ENCODE peak calls at places on chromosomes 13 and 19, in eight cellular contexts. I is HFF-Myc; N is CD8-positive, alpha-beta T cell; L is fibroblast of the aortic adventitia; Z is astrocyte; K is lower leg skin; Q is OCI-LY7; W is psoas muscle. U is an unnamed sample.

GRCh38 chr19:15453091-15453498 is 3.3 kb upstream of the WIZ start:
- DNase-seq in Q (no peak), W (no peak), Z (no peak), N (no peak), L (no peak), I (no peak), K (no peak), U (no peak)

GRCh38 chr13:37068962-37069361 is 9.5 kb upstream of the SUPT20H start:
- DNase-seq in Q (peak; percentile 68), I (no peak), K (no peak), W (no peak), N (no peak), Z (no peak), L (peak; percentile 46), U (no peak)

GRCh38 chr19:56839665-56840451 is 668 bp downstream of the PEG3 start:
- DNase-seq in N (no peak), L (no peak), Z (no peak), I (no peak), Q (no peak), K (peak; percentile 89), W (peak; percentile 93), U (peak; percentile 75)

GRCh38 chr13:34416833-34417425 is 525.1 kb upstream of the NBEA start:
- DNase-seq in L (peak; percentile 96), I (peak; percentile 39), W (peak; percentile 68), N (no peak), Q (no peak), K (peak; percentile 43), Z (peak; percentile 83), U (peak; percentile 81)

GRCh38 chr13:97018029-97018819 is 23.9 kb upstream of the OXGR1 start:
- DNase-seq in W (no peak), I (peak; percentile 26), K (no peak), N (no peak), L (peak; percentile 75), Q (peak; percentile 26), Z (peak; percentile 38), U (no peak)

GRCh38 chr13:44160549-44161278 is 212.9 kb upstream of the SERP2 start:
- DNase-seq in I (no peak), Q (no peak), N (no peak), Z (no peak), W (no peak), K (no peak), L (peak; percentile 18), U (peak; percentile 58)

GRCh38 chr13:110436276-110436675 is 125.2 kb downstream of the RAB20 start:
- DNase-seq in W (no peak), L (peak; percentile 25), Z (peak; percentile 66), Q (no peak), N (no peak), K (no peak), I (no peak), U (no peak)

GRCh38 chr19:3397266-3398022 is 31.1 kb downstream of the NFIC start:
- DNase-seq in N (no peak), Z (no peak), K (no peak), I (no peak), W (peak; percentile 76), L (no peak), Q (no peak), U (no peak)

GRCh38 chr13:93227280-93227905 is 786 bp downstream of the GPC6 start:
- DNase-seq in K (no peak), L (peak; percentile 60), W (peak; percentile 50), N (no peak), Q (no peak), I (no peak), Z (peak; percentile 47), U (no peak)

GRCh38 chr13:93226623-93227279 is at the start of gene GPC6:
- DNase-seq in N (no peak), Q (no peak), L (peak; percentile 98), W (no peak), Z (peak; percentile 99), K (no peak), I (peak; percentile 82), U (no peak)

GRCh38 chr13:93225610-93226009 is 997 bp upstream of the GPC6 start:
- DNase-seq in Z (no peak), N (no peak), I (no peak), K (no peak), W (no peak), L (no peak), Q (no peak), U (no peak)

GRCh38 chr13:93224545-93224944 is 2.1 kb upstream of the GPC6 start:
- DNase-seq in I (no peak), N (no peak), K (no peak), W (no peak), Q (no peak), Z (peak; percentile 93), L (peak; percentile 67), U (no peak)

DNA sequence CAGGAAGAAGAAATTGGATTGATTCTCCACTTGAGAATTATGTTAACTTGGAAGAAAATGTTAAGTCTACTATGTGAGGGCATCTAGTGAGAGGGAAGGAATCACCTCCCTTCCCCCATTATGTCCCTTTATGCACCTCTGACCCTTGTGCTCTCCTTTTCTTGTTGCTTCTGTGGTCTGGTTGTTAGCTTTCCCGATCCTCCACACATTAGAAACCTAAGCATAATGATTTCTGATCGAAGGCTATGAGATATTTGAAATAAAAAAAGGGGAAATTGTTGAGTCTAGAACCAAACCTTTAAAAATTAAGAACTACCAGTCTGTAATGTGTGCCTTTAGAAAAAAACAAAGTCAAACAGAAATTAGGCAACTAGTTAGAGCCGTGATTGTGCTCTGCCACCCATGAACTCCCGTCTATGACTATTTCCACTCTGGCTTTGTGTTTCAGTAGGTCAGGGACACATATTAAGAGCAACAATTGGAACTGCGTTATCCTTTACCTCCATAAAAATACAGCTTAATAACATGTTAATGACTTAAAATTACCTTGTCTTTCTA is 463 bp upstream of the GPC6 start:
- DNase-seq in W (no peak), L (no peak), K (no peak), N (no peak), Z (no peak), I (no peak), Q (no peak), U (no peak)
- H3K4me3 ChIP-seq in W (peak overlapping the region; percentile 59), L (peak overlapping the region; percentile 87), K (no peak overlapping the region), N (no peak overlapping the region), Z (peak overlapping the region; percentile 80), I (peak overlapping the region; percentile 76), Q (no peak overlapping the region), U (no peak overlapping the region)

GRCh38 chr19:29665826-29666633 is 769 bp downstream of the PLEKHF1 start:
- DNase-seq in N (peak; percentile 54), I (no peak), K (no peak), L (peak; percentile 87), W (peak; percentile 89), Z (peak; percentile 58), Q (no peak), U (peak; percentile 56)

GRCh38 chr19:29666634-29667389 is 1.6 kb downstream of the PLEKHF1 start:
- DNase-seq in N (peak; percentile 57), K (peak; percentile 68), Q (no peak), L (peak; percentile 83), Z (peak; percentile 59), W (peak; percentile 88), I (no peak), U (no peak)

GRCh38 chr19:29664753-29665214 is 477 bp upstream of the PLEKHF1 start:
- DNase-seq in I (no peak), N (no peak), K (no peak), Z (no peak), L (no peak), W (no peak), Q (no peak), U (no peak)

GRCh38 chr19:29663861-29664752 is 1.2 kb upstream of the PLEKHF1 start:
- DNase-seq in L (no peak), I (no peak), N (no peak), Z (peak; percentile 46), K (no peak), Q (no peak), W (no peak), U (no peak)

DNA sequence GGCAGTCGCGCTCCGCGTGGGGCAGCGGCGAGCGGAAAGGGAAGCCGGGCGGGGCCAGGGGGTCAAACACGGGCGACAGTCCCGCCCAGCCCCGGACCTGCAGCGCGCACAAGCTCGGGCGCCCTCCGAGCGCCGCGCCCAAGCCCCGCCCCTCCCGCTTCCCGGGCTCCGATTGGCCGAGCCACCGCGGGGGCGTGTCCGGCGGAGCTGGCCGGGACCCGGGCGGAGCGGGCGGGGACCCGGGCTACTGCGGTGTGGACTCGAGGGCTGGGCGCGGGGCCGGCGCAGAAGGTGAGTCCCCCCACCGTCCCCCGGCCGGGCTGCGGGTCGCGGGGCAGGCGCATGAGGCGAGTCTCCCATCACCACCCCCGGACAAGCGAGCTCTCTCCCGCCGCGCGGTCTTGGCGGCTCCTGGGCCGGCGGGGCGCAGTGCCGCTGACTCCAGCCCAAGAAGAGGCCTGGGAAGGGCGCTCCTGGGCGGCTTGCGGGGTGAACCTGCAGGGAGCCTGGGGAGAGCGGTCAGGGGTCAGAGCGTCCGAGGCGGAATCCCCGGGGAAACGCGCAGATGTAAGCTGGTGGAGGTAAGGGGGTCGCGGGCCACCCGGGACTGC is at the start of gene PLEKHF1:
- DNase-seq in Z (peak; percentile 35), Q (peak; percentile 88), I (no peak), W (peak; percentile 97), L (peak; percentile 67), N (peak; percentile 86), K (peak; percentile 85), U (peak; percentile 93)
- TF ChIP-seq CTCF in Z (no peak), Q (no peak), I (no peak), W (no peak), L (no peak), N (no peak), K (no peak), U (peak; percentile 17)

DNA sequence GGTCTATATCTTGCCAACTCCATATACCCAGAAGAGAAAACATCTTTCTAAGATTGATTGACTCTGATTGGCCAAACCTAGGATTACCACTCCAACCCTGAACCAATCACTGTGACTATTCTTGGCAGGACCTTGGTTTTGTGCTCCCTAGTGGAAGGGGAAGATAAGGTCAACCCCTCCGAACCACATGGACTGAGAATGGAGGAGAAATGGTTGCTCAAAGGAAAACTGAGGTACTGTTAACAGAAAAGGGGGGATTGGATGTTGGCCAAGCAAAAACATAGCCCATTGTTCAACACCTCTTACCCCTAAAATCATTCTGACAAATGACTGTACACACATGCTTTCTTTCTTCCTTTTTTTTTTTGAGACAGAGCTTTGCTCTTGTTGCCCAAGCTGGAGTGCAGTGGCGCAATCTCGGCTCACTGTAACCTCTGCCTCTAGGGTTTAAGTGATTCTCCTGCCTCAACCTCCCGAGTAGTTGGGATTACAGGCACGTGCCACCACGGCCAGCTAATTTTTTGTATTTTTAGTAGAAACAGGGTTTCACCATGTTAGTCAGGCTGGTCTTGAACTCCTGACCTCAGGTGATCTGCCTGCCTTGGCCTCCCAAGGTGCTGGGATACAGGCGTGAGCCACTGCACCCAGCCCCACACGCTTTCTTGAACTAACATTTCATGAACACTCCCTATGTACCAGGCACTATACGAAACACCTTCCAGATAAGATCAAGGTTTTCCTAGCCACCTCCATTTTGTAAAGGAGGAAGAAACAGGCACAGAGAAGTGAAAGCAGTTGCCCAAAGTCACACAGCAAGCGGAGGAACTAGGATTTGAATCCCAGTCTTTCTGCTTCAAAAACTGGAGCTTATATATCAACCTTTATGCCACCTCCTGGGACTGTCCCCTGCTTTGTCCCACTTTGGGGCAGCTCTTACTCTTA is 6.5 kb downstream of the MEIOSIN start:
- DNase-seq in Z (no peak), Q (no peak), N (no peak), W (no peak), K (no peak), L (no peak), I (no peak), U (no peak)
- H3K4me3 ChIP-seq in Z (no peak overlapping the region), Q (no peak overlapping the region), N (no peak overlapping the region), W (no peak overlapping the region), K (no peak overlapping the region), L (no peak overlapping the region), I (no peak overlapping the region), U (no peak overlapping the region)

DNA sequence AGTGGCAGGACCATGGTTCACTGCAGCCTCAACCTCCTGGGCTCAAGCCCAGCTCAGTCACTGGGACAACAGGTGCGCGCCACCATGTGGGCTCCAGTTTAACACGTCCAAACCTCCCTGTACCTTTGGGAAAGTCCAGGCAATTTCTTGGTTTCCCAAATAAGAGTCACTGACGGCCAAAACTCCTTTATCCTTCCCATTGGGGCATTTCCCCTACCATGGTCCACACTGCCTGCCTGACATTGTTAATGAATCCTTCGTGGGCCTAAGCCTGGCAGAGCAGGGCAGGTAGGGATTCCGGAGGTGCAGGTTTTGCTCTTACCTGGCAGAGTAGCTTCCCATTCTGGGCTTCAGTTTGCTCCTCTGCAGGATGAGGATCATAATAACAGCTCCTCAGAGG is 66.2 kb upstream of the TM9SF2 start:
- DNase-seq in L (no peak), W (no peak), I (no peak), K (no peak), Q (no peak), N (no peak), Z (no peak), U (no peak)
- TF ChIP-seq CTCF in L (no peak), W (no peak), I (no peak), K (no peak), Q (no peak), N (no peak), Z (no peak), U (no peak)